ENCODE peak calls at places on chromosomes 6 and 20, in six cellular contexts. U, O, R, S, G and K are unnamed samples.

GRCh38 chr20:16562259-16562658 is 11.0 kb downstream of the KIF16B start:
- DNase-seq in U (no peak), O (no peak), R (no peak), S (no peak), G (no peak), K (no peak)

GRCh38 chr20:61289166-61289565 is 37.1 kb downstream of the CDH4 start:
- DNase-seq in U (no peak), O (no peak), R (no peak), S (no peak), G (no peak), K (no peak)

GRCh38 chr20:5786930-5787826 is 37.0 kb downstream of the SHLD1 start:
- DNase-seq in U (no peak), O (no peak), R (no peak), S (peak; percentile 28), G (no peak), K (peak; percentile 71)

GRCh38 chr6:118383924-118384323 is 164.2 kb upstream of the PLN start:
- DNase-seq in U (no peak), O (no peak), R (no peak), S (no peak), G (no peak), K (no peak)

GRCh38 chr6:35810831-35811698 is 5.9 kb downstream of the LHFPL5 start:
- DNase-seq in U (no peak), O (no peak), R (no peak), S (peak; percentile 83), G (no peak), K (peak; percentile 91)

GRCh38 chr6:49563006-49563886 is 12.8 kb downstream of the C6orf141 start:
- DNase-seq in U (no peak), O (no peak), R (no peak), S (no peak), G (no peak), K (no peak)

GRCh38 chr6:166058064-166058739 is 109.4 kb downstream of the TBXT start:
- DNase-seq in U (no peak), O (no peak), R (no peak), S (no peak), G (no peak), K (no peak)

GRCh38 chr6:105740946-105741605 is 338.2 kb upstream of the PREP start:
- DNase-seq in U (no peak), O (no peak), R (no peak), S (peak; percentile 11), G (no peak), K (no peak)

GRCh38 chr6:21219241-21219640 is 374.3 kb upstream of the SOX4 start:
- DNase-seq in U (no peak), O (no peak), R (no peak), S (no peak), G (no peak), K (no peak)

GRCh38 chr20:462199-462991 is at the start of gene TBC1D20:
- DNase-seq in U (peak; percentile 96), O (peak; percentile 91), R (peak; percentile 85), S (peak; percentile 72), G (peak; percentile 90), K (peak; percentile 43)

GRCh38 chr6:44699082-44699481 is 311.6 kb downstream of the CDC5L start:
- DNase-seq in U (no peak), O (no peak), R (no peak), S (no peak), G (no peak), K (no peak)

GRCh38 chr6:44696099-44696498 is 308.6 kb downstream of the CDC5L start:
- DNase-seq in U (no peak), O (no peak), R (no peak), S (peak; percentile 57), G (no peak), K (no peak)

GRCh38 chr6:44696686-44697085 is 309.2 kb downstream of the CDC5L start:
- DNase-seq in U (no peak), O (no peak), R (no peak), S (no peak), G (no peak), K (no peak)

GRCh38 chr6:44698602-44699001 is 311.1 kb downstream of the CDC5L start:
- DNase-seq in U (no peak), O (no peak), R (no peak), S (no peak), G (no peak), K (no peak)

DNA sequence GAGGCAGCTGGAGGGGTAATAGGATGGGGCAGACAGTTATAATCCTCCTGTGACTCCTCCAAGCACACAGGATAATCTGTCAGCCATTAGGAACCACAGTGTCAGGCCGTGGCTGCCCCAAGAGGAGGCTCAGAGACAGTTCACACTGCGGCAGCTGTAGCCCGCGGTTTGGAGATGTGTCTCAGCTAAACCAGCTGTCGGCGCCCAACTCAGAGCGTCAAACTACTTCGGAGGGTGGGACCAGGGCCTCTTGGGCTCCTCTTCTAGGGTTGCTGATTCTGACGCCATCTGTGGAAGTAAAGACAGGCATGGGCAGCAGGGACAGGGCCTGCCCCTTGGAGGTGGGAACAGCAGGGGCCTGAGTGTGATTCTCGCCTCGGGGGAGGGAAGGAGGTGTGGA is 309.8 kb downstream of the CDC5L start:
- DNase-seq in U (no peak), O (peak; percentile 67), R (no peak), S (no peak), G (no peak), K (no peak)
- TF ChIP-seq CTCF in U (no peak), O (no peak), R (no peak), S (no peak), G (no peak), K (no peak)

DNA sequence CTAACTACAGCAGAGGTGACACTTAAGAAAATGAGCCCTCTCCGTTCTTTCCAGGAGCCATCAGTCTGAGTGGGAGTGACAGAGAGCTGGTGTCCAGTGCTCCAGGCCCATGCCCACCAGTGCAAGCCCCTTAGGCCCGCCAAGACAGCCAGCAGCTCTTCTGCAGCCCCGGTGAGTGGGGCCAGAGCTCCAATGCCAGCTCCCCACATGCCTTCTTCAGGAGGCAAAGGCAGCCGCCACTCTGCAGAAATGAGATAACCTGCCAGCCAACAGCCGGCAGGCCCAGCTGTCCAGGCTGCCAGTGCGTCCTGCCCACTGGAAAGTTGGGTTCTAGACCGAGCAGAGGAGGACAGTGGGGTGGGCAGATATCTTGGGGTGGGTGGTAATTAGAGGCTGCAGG is 3.8 kb downstream of the GRM4 start:
- DNase-seq in U (peak; percentile 36), O (peak; percentile 14), R (no peak), S (no peak), G (no peak), K (no peak)
- TF ChIP-seq CTCF in U (no peak), O (no peak), R (no peak), S (no peak), G (no peak), K (no peak)

DNA sequence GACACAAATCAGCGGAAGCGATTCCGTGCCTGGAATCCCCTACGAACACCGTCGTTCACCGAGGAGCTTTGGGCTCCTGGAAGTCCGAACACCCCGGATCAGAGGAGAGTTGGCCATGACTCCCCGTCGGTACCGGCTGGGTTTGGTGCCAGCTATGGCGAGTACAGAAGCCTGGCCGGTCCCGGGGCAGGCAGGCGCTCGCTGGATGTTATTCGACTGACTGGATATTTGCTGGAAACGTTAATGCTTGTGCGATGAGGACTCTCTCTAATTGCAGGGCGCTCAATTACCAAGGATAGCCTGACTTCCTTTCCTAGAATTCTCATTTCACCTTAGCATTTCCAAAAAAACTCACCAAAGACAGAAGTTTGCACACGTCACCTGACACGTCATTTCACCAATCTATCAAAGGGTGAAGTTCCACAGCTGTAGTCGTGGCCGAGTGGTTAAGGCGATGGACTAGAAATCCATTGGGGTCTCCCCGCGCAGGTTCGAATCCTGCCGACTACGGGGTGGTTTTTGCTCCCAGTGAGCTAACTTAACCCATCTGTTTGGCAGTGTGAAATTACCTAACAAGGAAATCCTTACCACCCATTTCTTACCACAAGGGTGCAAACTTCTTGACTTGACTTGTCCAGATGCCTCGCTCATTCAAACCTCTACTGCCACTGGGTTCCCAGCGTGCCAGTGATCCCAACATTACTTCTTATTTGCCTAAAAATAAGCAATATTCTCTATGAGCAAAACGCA is 22.7 kb upstream of the ZNF184 start:
- DNase-seq in U (no peak), O (peak; percentile 54), R (no peak), S (peak; percentile 97), G (no peak), K (no peak)
- TF ChIP-seq CTCF in U (no peak), O (no peak), R (no peak), S (peak; percentile 71), G (no peak), K (no peak)

GRCh38 chr6:144098993-144099392 is 3.6 kb upstream of the SF3B5 start:
- DNase-seq in U (no peak), O (no peak), R (no peak), S (no peak), G (no peak), K (no peak)
- TF ChIP-seq CTCF in U (no peak), O (no peak), R (no peak), S (no peak), G (no peak), K (no peak)